ENCODE peak calls at places on chromosomes 13 and 19, in eight cellular contexts. One of them, this sample, is unnamed.

GRCh38 chr19:3612330-3612729 is 5.7 kb upstream of the TBXA2R start:
- DNase-seq in A549: no peak
- DNase-seq in mesenchymal stem cell: no peak
- DNase-seq in HepG2: no peak
- DNase-seq in naive thymus-derived CD4-positive, alpha-beta T cell: no peak
- DNase-seq in heart right ventricle: no peak
- DNase-seq in H9: no peak
- DNase-seq in spleen: no peak
- DNase-seq in this sample: no peak

GRCh38 chr13:28653111-28653510 is 5.8 kb upstream of the POMP start:
- DNase-seq in A549: no peak
- DNase-seq in mesenchymal stem cell: no peak
- DNase-seq in HepG2: no peak
- DNase-seq in naive thymus-derived CD4-positive, alpha-beta T cell: no peak
- DNase-seq in heart right ventricle: no peak
- DNase-seq in H9: no peak
- DNase-seq in spleen: no peak
- DNase-seq in this sample: no peak

GRCh38 chr13:24821207-24821606 is 57.2 kb downstream of the RNF17 start:
- DNase-seq in A549: no peak
- DNase-seq in mesenchymal stem cell: no peak
- DNase-seq in HepG2: no peak
- DNase-seq in naive thymus-derived CD4-positive, alpha-beta T cell: no peak
- DNase-seq in heart right ventricle: no peak
- DNase-seq in H9: no peak
- DNase-seq in spleen: no peak
- DNase-seq in this sample: no peak

GRCh38 chr13:89749888-89750287 is 1597.6 kb upstream of the MIR17HG start:
- DNase-seq in A549: no peak
- DNase-seq in mesenchymal stem cell: peak; percentile 13
- DNase-seq in HepG2: no peak
- DNase-seq in naive thymus-derived CD4-positive, alpha-beta T cell: no peak
- DNase-seq in heart right ventricle: no peak
- DNase-seq in H9: no peak
- DNase-seq in spleen: no peak
- DNase-seq in this sample: peak; percentile 23

GRCh38 chr13:98509271-98510155 is 67.4 kb downstream of the STK24 start:
- DNase-seq in A549: peak; percentile 76
- DNase-seq in mesenchymal stem cell: peak; percentile 90
- DNase-seq in HepG2: peak; percentile 30
- DNase-seq in naive thymus-derived CD4-positive, alpha-beta T cell: no peak
- DNase-seq in heart right ventricle: peak; percentile 44
- DNase-seq in H9: no peak
- DNase-seq in spleen: no peak
- DNase-seq in this sample: peak; percentile 98

GRCh38 chr13:114102521-114103288 is 29.7 kb downstream of the RASA3 start:
- DNase-seq in A549: no peak
- DNase-seq in mesenchymal stem cell: no peak
- DNase-seq in HepG2: no peak
- DNase-seq in naive thymus-derived CD4-positive, alpha-beta T cell: no peak
- DNase-seq in heart right ventricle: no peak
- DNase-seq in H9: no peak
- DNase-seq in spleen: peak; percentile 74
- DNase-seq in this sample: no peak

GRCh38 chr13:52950436-52950960 is 78.1 kb upstream of the OLFM4 start:
- DNase-seq in A549: no peak
- DNase-seq in mesenchymal stem cell: no peak
- DNase-seq in HepG2: no peak
- DNase-seq in naive thymus-derived CD4-positive, alpha-beta T cell: no peak
- DNase-seq in heart right ventricle: no peak
- DNase-seq in H9: no peak
- DNase-seq in spleen: no peak
- DNase-seq in this sample: no peak

GRCh38 chr19:33290082-33290815 is 12.1 kb downstream of the CEBPA start:
- DNase-seq in A549: no peak
- DNase-seq in mesenchymal stem cell: no peak
- DNase-seq in HepG2: no peak
- DNase-seq in naive thymus-derived CD4-positive, alpha-beta T cell: no peak
- DNase-seq in heart right ventricle: no peak
- DNase-seq in H9: no peak
- DNase-seq in spleen: peak; percentile 59
- DNase-seq in this sample: no peak

GRCh38 chr13:71515639-71516038 is 351.4 kb downstream of the DACH1 start:
- DNase-seq in A549: no peak
- DNase-seq in mesenchymal stem cell: no peak
- DNase-seq in HepG2: no peak
- DNase-seq in naive thymus-derived CD4-positive, alpha-beta T cell: no peak
- DNase-seq in heart right ventricle: no peak
- DNase-seq in H9: no peak
- DNase-seq in spleen: no peak
- DNase-seq in this sample: no peak

GRCh38 chr19:48325265-48325910 is at the start of gene EMP3:
- DNase-seq in A549: peak; percentile 92
- DNase-seq in mesenchymal stem cell: peak; percentile 98
- DNase-seq in HepG2: no peak
- DNase-seq in naive thymus-derived CD4-positive, alpha-beta T cell: peak; percentile 89
- DNase-seq in heart right ventricle: peak; percentile 86
- DNase-seq in H9: peak; percentile 90
- DNase-seq in spleen: peak; percentile 93
- DNase-seq in this sample: peak; percentile 91

GRCh38 chr19:47432091-47432490 is 12.8 kb upstream of the MEIS3 start:
- DNase-seq in A549: no peak
- DNase-seq in mesenchymal stem cell: no peak
- DNase-seq in HepG2: no peak
- DNase-seq in naive thymus-derived CD4-positive, alpha-beta T cell: no peak
- DNase-seq in heart right ventricle: no peak
- DNase-seq in H9: no peak
- DNase-seq in spleen: no peak
- DNase-seq in this sample: no peak

GRCh38 chr19:14354445-14354844 is 26.8 kb upstream of the ADGRE5 start:
- DNase-seq in A549: no peak
- DNase-seq in mesenchymal stem cell: no peak
- DNase-seq in HepG2: no peak
- DNase-seq in naive thymus-derived CD4-positive, alpha-beta T cell: no peak
- DNase-seq in heart right ventricle: no peak
- DNase-seq in H9: no peak
- DNase-seq in spleen: no peak
- DNase-seq in this sample: no peak

GRCh38 chr13:40485611-40486517 is 180.6 kb downstream of the FOXO1 start:
- DNase-seq in A549: no peak
- DNase-seq in mesenchymal stem cell: no peak
- DNase-seq in HepG2: no peak
- DNase-seq in naive thymus-derived CD4-positive, alpha-beta T cell: peak; percentile 92
- DNase-seq in heart right ventricle: no peak
- DNase-seq in H9: no peak
- DNase-seq in spleen: no peak
- DNase-seq in this sample: no peak

GRCh38 chr19:17420267-17420924 is 549 bp downstream of the MVB12A start:
- DNase-seq in A549: peak; percentile 46
- DNase-seq in mesenchymal stem cell: peak; percentile 41
- DNase-seq in HepG2: no peak
- DNase-seq in naive thymus-derived CD4-positive, alpha-beta T cell: no peak
- DNase-seq in heart right ventricle: peak; percentile 34
- DNase-seq in H9: peak; percentile 59
- DNase-seq in spleen: peak; percentile 88
- DNase-seq in this sample: no peak

DNA sequence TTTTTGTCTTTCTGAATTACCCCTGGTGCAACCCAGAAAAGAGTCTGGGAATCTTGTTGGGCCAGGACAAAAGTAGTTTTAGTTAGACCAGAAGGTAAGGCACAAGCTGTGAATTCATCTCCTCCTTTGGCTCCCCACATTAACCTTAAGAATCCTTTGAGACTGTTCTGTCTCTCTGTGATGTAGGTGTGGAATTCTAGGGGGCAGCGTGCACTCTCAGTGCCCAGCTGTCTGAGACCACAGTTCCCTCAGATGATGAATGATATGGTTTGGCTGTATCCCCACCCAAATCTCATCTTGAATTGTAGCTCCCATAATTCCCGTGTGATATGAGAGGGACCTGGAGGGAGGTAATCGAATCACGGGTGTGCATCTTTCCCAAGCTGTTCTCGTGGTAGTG is 43.9 kb downstream of the ZNF506 start:
- DNase-seq in A549: no peak
- DNase-seq in mesenchymal stem cell: no peak
- DNase-seq in HepG2: no peak
- DNase-seq in naive thymus-derived CD4-positive, alpha-beta T cell: no peak
- DNase-seq in heart right ventricle: no peak
- DNase-seq in H9: no peak
- DNase-seq in spleen: no peak
- DNase-seq in this sample: no peak
- H3K4me1 ChIP-seq in A549: peaks cover 3% of the 10 kb centered on the region
- H3K4me1 ChIP-seq in mesenchymal stem cell: no peaks in the 10 kb centered on the region
- H3K4me1 ChIP-seq in HepG2: peaks cover 30% of the 10 kb centered on the region
- H3K4me1 ChIP-seq in naive thymus-derived CD4-positive, alpha-beta T cell: peaks cover 11% of the 10 kb centered on the region
- H3K4me1 ChIP-seq in heart right ventricle: peaks cover 20% of the 10 kb centered on the region
- H3K4me1 ChIP-seq in H9: no peaks in the 10 kb centered on the region
- H3K4me1 ChIP-seq in spleen: peaks cover 30% of the 10 kb centered on the region
- H3K4me1 ChIP-seq in this sample: no peaks in the 10 kb centered on the region

DNA sequence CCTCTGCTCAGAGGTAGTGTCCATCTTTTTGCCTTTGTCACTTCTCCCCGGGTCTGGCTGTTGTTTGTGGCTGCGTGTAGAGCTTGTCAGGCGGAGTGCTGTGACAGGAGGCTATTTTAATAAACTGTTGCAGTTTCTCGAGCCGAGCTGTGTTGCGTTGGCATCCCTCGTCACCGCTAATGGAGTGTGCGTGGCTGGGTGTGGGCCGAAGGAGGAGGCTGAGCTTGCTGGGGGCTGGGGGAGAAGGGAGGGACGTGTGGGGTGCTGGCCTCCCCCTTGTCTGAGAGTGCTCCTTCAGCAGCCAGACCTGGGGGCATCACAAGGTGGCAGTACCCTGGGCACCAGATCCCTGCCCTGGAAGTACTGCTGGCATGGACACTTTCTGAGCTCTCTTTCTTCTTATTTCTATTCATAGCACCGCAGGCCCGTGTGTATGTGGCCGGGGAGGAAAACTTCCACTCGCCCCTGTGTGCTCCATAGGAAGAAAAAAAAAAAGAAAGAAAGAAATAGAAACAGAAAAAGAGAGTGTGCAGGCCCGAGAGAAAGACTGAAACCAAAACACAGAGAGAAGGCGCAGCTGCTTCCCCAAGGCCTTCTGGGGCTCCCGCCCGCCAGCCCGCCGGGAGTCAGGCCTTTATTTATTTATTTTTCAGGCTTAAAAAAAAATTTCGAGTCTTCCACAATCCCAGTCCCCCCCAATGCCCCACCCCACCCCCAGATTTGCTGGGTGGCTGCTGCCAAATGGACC is 27.0 kb downstream of the NFIX start:
- DNase-seq in A549: no peak
- DNase-seq in mesenchymal stem cell: peak; percentile 36
- DNase-seq in HepG2: no peak
- DNase-seq in naive thymus-derived CD4-positive, alpha-beta T cell: no peak
- DNase-seq in heart right ventricle: peak; percentile 50
- DNase-seq in H9: no peak
- DNase-seq in spleen: no peak
- DNase-seq in this sample: peak; percentile 70
- H3K4me1 ChIP-seq in A549: peaks cover 19% of the 10 kb centered on the region
- H3K4me1 ChIP-seq in mesenchymal stem cell: peaks cover 20% of the 10 kb centered on the region
- H3K4me1 ChIP-seq in HepG2: peaks cover 75% of the 10 kb centered on the region
- H3K4me1 ChIP-seq in naive thymus-derived CD4-positive, alpha-beta T cell: peaks cover 4% of the 10 kb centered on the region
- H3K4me1 ChIP-seq in heart right ventricle: peaks cover 73% of the 10 kb centered on the region
- H3K4me1 ChIP-seq in H9: peaks cover 4% of the 10 kb centered on the region
- H3K4me1 ChIP-seq in spleen: peaks cover 81% of the 10 kb centered on the region
- H3K4me1 ChIP-seq in this sample: peaks cover 25% of the 10 kb centered on the region

GRCh38 chr13:33261426-33262068 is 24.0 kb downstream of the STARD13 start:
- DNase-seq in A549: no peak
- DNase-seq in mesenchymal stem cell: no peak
- DNase-seq in HepG2: peak; percentile 83
- DNase-seq in naive thymus-derived CD4-positive, alpha-beta T cell: no peak
- DNase-seq in heart right ventricle: no peak
- DNase-seq in H9: no peak
- DNase-seq in spleen: no peak
- DNase-seq in this sample: no peak
- H3K4me1 ChIP-seq in A549: peaks cover 55% of the 10 kb centered on the region
- H3K4me1 ChIP-seq in mesenchymal stem cell: peaks cover 13% of the 10 kb centered on the region
- H3K4me1 ChIP-seq in HepG2: peaks cover 92% of the 10 kb centered on the region
- H3K4me1 ChIP-seq in naive thymus-derived CD4-positive, alpha-beta T cell: no peaks in the 10 kb centered on the region
- H3K4me1 ChIP-seq in heart right ventricle: peaks cover 89% of the 10 kb centered on the region
- H3K4me1 ChIP-seq in H9: peaks cover 15% of the 10 kb centered on the region
- H3K4me1 ChIP-seq in spleen: peaks cover 10% of the 10 kb centered on the region
- H3K4me1 ChIP-seq in this sample: peaks cover 37% of the 10 kb centered on the region

GRCh38 chr19:658916-659839 is 3.8 kb downstream of the RNF126 start:
- DNase-seq in A549: no peak
- DNase-seq in mesenchymal stem cell: no peak
- DNase-seq in HepG2: no peak
- DNase-seq in naive thymus-derived CD4-positive, alpha-beta T cell: no peak
- DNase-seq in heart right ventricle: no peak
- DNase-seq in H9: no peak
- DNase-seq in spleen: peak; percentile 88
- DNase-seq in this sample: no peak

GRCh38 chr19:658059-658839 is 4.8 kb downstream of the RNF126 start:
- DNase-seq in A549: no peak
- DNase-seq in mesenchymal stem cell: no peak
- DNase-seq in HepG2: no peak
- DNase-seq in naive thymus-derived CD4-positive, alpha-beta T cell: no peak
- DNase-seq in heart right ventricle: no peak
- DNase-seq in H9: no peak
- DNase-seq in spleen: peak; percentile 76
- DNase-seq in this sample: no peak

GRCh38 chr19:657611-658010 is 5.4 kb downstream of the RNF126 start:
- DNase-seq in A549: no peak
- DNase-seq in mesenchymal stem cell: no peak
- DNase-seq in HepG2: no peak
- DNase-seq in naive thymus-derived CD4-positive, alpha-beta T cell: no peak
- DNase-seq in heart right ventricle: no peak
- DNase-seq in H9: no peak
- DNase-seq in spleen: peak; percentile 74
- DNase-seq in this sample: no peak

GRCh38 chr19:655691-656090 is 7.3 kb downstream of the RNF126 start:
- DNase-seq in A549: no peak
- DNase-seq in mesenchymal stem cell: no peak
- DNase-seq in HepG2: no peak
- DNase-seq in naive thymus-derived CD4-positive, alpha-beta T cell: no peak
- DNase-seq in heart right ventricle: no peak
- DNase-seq in H9: no peak
- DNase-seq in spleen: peak; percentile 54
- DNase-seq in this sample: no peak

DNA sequence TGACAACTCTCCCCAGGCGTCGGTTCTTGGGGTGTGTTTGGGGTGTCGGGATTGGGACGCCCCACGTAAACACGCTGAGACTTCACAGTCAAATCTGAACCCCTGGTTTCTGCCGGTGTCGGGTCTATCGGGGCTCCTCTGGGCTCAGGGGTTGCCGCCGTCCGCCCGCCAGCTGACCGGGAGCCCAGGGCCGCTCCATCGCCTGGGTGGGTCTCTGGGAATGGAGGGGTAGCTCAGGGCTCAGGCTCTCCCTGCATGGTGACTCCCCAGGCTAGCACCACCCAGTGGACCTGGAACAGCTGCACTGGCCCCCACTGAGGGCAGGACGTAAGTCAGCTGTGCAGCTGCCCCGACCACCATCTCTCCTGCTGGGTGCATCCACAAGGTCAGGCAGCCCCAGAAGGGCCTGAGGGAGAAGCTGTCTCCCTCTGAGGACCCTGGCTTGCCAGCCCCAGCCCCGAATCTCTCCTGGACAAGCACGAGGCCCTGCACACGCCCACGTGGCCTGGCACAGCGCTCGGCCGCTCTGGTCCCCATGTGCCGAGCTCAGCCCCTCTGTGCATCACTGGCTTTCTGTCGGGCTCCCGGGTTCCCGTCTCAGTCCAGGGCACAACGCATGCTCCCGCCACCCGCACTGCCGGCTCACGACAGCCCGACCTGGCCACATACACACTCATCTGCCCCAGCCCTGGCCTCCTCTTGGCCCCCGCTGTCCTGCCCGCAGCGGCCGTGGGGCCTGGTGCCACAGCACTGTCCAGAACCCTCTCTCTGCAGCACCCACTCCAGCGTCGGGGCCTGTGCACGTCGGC is 6.1 kb downstream of the RNF126 start:
- DNase-seq in A549: no peak
- DNase-seq in mesenchymal stem cell: no peak
- DNase-seq in HepG2: no peak
- DNase-seq in naive thymus-derived CD4-positive, alpha-beta T cell: no peak
- DNase-seq in heart right ventricle: no peak
- DNase-seq in H9: no peak
- DNase-seq in spleen: peak; percentile 74
- DNase-seq in this sample: no peak
- H3K4me1 ChIP-seq in A549: peaks cover 8% of the 10 kb centered on the region
- H3K4me1 ChIP-seq in mesenchymal stem cell: peaks cover 48% of the 10 kb centered on the region
- H3K4me1 ChIP-seq in HepG2: peaks cover 42% of the 10 kb centered on the region
- H3K4me1 ChIP-seq in naive thymus-derived CD4-positive, alpha-beta T cell: peaks cover 41% of the 10 kb centered on the region
- H3K4me1 ChIP-seq in heart right ventricle: peaks cover 51% of the 10 kb centered on the region
- H3K4me1 ChIP-seq in H9: no peaks in the 10 kb centered on the region
- H3K4me1 ChIP-seq in spleen: peaks cover 95% of the 10 kb centered on the region
- H3K4me1 ChIP-seq in this sample: peaks cover 4% of the 10 kb centered on the region

This sample was measured in fibroblast of lung.